ENCODE peak calls at places on chromosomes 11 and 22, in four cellular contexts. Q is neural progenitor cell, E is neuronal stem cell, Y is mammary epithelial cell. H is an unnamed sample.

GRCh38 chr11:13726456-13726855 is 58.0 kb downstream of the FAR1 start:
- DNase-seq in Q (no peak), E (no peak), Y (no peak), H (no peak)

GRCh38 chr22:35758394-35758793 is 40.7 kb downstream of the APOL5 start:
- DNase-seq in Q (no peak), E (no peak), Y (no peak), H (no peak)

GRCh38 chr22:46966495-46966845 is 204.0 kb downstream of the TBC1D22A start:
- DNase-seq in Q (no peak), E (no peak), Y (no peak), H (no peak)

GRCh38 chr11:68254421-68254820 is 17.4 kb downstream of the C11orf24 start:
- DNase-seq in Q (no peak), E (no peak), Y (no peak), H (no peak)

GRCh38 chr11:34653851-34654490 is 33.1 kb downstream of the EHF start:
- DNase-seq in Q (peak; percentile 11), E (no peak), Y (peak; percentile 98), H (no peak)

GRCh38 chr22:46829140-46829891 is 66.9 kb downstream of the TBC1D22A start:
- DNase-seq in Q (no peak), E (no peak), Y (peak; percentile 42), H (no peak)

GRCh38 chr11:110759972-110760381 is 47.7 kb upstream of the ARHGAP20 start:
- DNase-seq in Q (no peak), E (no peak), Y (no peak), H (no peak)

GRCh38 chr11:12846766-12847615 is 162.1 kb upstream of the RASSF10 start:
- DNase-seq in Q (no peak), E (no peak), Y (no peak), H (peak; percentile 72)

GRCh38 chr11:1128333-1129142 is 29.2 kb upstream of the MUC5AC start:
- DNase-seq in Q (no peak), E (no peak), Y (no peak), H (no peak)

GRCh38 chr11:128862913-128863660 is 4.0 kb downstream of the KCNJ1 start:
- DNase-seq in Q (no peak), E (no peak), Y (peak; percentile 51), H (no peak)

GRCh38 chr11:92557848-92558247 is 333.2 kb downstream of the FAT3 start:
- DNase-seq in Q (no peak), E (no peak), Y (no peak), H (no peak)

GRCh38 chr11:63491614-63492372 is 826 bp upstream of the PLAAT5 start:
- DNase-seq in Q (peak; percentile 13), E (no peak), Y (no peak), H (no peak)

GRCh38 chr11:63493127-63493526 is 2.2 kb upstream of the PLAAT5 start:
- DNase-seq in Q (no peak), E (no peak), Y (no peak), H (no peak)

GRCh38 chr11:63491240-63491587 is 247 bp upstream of the PLAAT5 start:
- DNase-seq in Q (no peak), E (no peak), Y (no peak), H (no peak)

GRCh38 chr11:63492441-63492840 is 1.5 kb upstream of the PLAAT5 start:
- DNase-seq in Q (no peak), E (no peak), Y (no peak), H (no peak)

GRCh38 chr11:63494936-63495335 is 4.0 kb upstream of the PLAAT5 start:
- DNase-seq in Q (no peak), E (no peak), Y (no peak), H (no peak)
- H3K4me2 ChIP-seq in Q (no peak overlapping the region), E (no peak overlapping the region), Y (no peak overlapping the region), H (no peak overlapping the region)

DNA sequence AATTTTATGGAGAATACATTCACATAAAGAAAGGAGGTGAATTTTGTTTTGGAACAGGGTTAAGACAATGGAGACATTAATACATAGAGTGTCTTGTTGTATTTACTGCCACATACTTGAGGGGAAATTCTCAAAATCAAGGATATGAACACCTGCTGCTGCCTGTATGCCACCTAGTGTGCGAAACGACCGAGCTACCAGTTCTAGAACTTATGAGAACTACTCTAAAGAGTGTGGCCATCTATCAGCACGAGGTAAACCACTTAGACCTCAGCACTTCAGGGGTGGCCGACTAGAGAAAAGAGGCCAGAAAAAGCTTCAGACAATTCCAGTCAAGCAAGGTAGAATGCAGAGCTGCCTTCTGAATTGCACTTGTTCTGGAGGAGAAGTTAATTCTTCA is 1.5 kb upstream of the AGBL2 start:
- DNase-seq in Q (no peak), E (no peak), Y (no peak), H (no peak)
- H3K4me3 ChIP-seq in Q (no peak overlapping the region), E (no peak overlapping the region), Y (no peak overlapping the region), H (no peak overlapping the region)

GRCh38 chr11:66677599-66678375 is at the start of gene RBM4B:
- DNase-seq in Q (peak; percentile 98), E (peak; percentile 98), Y (peak; percentile 89), H (peak; percentile 98)
- H2AFZ ChIP-seq in Q (peak within 1 kb of the TSS; percentile 93), E (peak within 1 kb of the TSS; percentile 90), Y (peak within 1 kb of the TSS; percentile 69), H (peak within 1 kb of the TSS; percentile 54)

DNA sequence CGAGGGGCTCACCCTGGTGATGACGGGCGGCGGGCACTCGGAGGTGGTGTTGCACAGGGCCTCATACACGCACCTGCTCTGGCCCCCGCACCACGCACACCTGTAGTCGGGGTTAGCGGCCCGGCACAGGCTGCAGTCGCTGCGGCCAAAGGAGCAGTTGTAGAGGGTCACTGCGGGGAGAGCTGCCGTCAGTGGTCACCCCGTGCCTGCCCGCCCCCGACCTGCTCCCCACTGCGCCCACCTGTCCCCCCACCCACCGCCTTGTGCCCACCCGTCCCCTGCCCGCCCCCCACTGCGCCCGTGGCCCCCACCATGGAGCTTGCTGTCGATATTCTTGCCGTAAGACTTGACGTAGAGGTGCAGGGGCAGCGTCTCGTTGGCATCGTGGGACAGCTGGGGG is 13.6 kb upstream of the MAPK11 start:
- DNase-seq in Q (no peak), E (no peak), Y (no peak), H (no peak)
- H3K4me2 ChIP-seq in Q (no peak overlapping the region), E (no peak overlapping the region), Y (no peak overlapping the region), H (no peak overlapping the region)

GRCh38 chr22:29480512-29481264 is 670 bp downstream of the NEFH start:
- DNase-seq in Q (peak; percentile 82), E (no peak), Y (peak; percentile 42), H (no peak)
- H3K4me3 ChIP-seq in Q (peak overlapping the region; percentile 28), E (peak overlapping the region; percentile 63), Y (peak overlapping the region; percentile 50), H (no peak overlapping the region)

GRCh38 chr22:33221566-33221965 is 163.4 kb upstream of the SYN3 start:
- DNase-seq in Q (no peak), E (no peak), Y (no peak), H (no peak)
- H2AFZ ChIP-seq in Q (no peak overlapping the region), E (no peak overlapping the region), Y (no peak overlapping the region), H (no peak overlapping the region)

DNA sequence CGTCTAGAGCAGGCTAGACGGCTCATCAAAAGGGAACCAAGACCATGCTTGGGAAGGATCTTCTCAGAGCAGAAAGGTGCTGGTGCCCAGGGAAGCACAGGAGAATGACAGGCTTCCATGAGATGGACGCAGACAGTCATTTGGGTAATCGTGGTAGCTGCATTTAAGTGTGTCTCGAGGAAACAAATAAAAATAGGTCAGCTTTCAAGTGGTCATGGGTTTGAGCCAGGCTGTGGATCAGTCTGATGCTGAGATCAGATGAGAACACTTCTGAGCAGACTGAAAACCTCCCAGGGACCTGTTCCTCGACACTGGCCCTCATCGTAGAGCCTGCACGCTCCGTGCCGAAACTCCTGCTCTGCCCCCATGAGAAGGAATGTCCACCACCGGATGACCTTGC is 4.7 kb downstream of the CARS1 start:
- DNase-seq in Q (no peak), E (no peak), Y (no peak), H (no peak)
- H3K4me2 ChIP-seq in Q (no peak overlapping the region), E (no peak overlapping the region), Y (no peak overlapping the region), H (no peak overlapping the region)

GRCh38 chr22:42887523-42888507 is 30.7 kb upstream of the ARFGAP3 start:
- DNase-seq in Q (no peak), E (no peak), Y (no peak), H (no peak)
- H3K4me3 ChIP-seq in Q (no peak overlapping the region), E (no peak overlapping the region), Y (no peak overlapping the region), H (no peak overlapping the region)

H was measured in DND-41.